ENCODE peak calls at places on chromosomes 5 and 9, in nine cellular contexts. O, T, S, B, I, W, Z, K and L are unnamed samples.

GRCh38 chr9:113990570-113990907 is 87.6 kb downstream of the AMBP start:
- DNase-seq in Z (no peak), W (no peak), T (no peak), B (no peak), K (no peak), S (no peak), I (no peak), O (no peak), L (peak)

GRCh38 chr9:36928210-36928609 is 105.9 kb downstream of the PAX5 start:
- DNase-seq in S (no peak), W (no peak), Z (no peak), T (no peak), K (no peak), B (no peak), I (no peak), O (no peak), L (no peak)

GRCh38 chr5:96537386-96537785 is 104.3 kb upstream of the PCSK1 start:
- DNase-seq in B (no peak), T (no peak), K (peak), S (no peak), I (no peak), O (peak), W (peak), Z (no peak), L (no peak)

GRCh38 chr5:80234311-80234948 is 21.4 kb downstream of the SERINC5 start:
- DNase-seq in T (no peak), B (no peak), I (no peak), O (no peak), S (no peak), Z (no peak), W (no peak), K (no peak), L (no peak)

GRCh38 chr5:6732634-6733410 is 19.6 kb downstream of the TENT4A start:
- DNase-seq in B (no peak), W (peak), S (no peak), K (peak), Z (peak), O (no peak), I (no peak), T (no peak), L (peak)

GRCh38 chr9:115944166-115944948 is 209.2 kb upstream of the PAPPA start:
- DNase-seq in K (peak), I (peak), B (no peak), W (peak), T (no peak), Z (peak), S (no peak), O (no peak), L (peak)

GRCh38 chr9:109411818-109412352 is 86.2 kb downstream of the PTPN3 start:
- DNase-seq in I (no peak), O (no peak), Z (no peak), W (peak), B (peak), T (no peak), S (no peak), K (peak), L (no peak)

GRCh38 chr9:104334549-104334948 is 169.5 kb upstream of the OR13F1 start:
- DNase-seq in T (no peak), B (no peak), W (no peak), S (no peak), O (no peak), K (no peak), Z (no peak), I (no peak), L (no peak)

GRCh38 chr9:83062011-83062652 is 810 bp downstream of the RASEF start:
- DNase-seq in O (no peak), S (no peak), B (no peak), W (no peak), T (peak), K (peak), I (no peak), Z (no peak), L (no peak)

GRCh38 chr9:135736979-135737839 is 35.2 kb downstream of the KCNT1 start:
- DNase-seq in O (no peak), T (no peak), Z (no peak), B (no peak), S (no peak), W (no peak), I (peak), K (no peak), L (no peak)

GRCh38 chr9:127057970-127058644 is 64.3 kb downstream of the ANGPTL2 start:
- DNase-seq in K (no peak), I (peak), B (no peak), T (no peak), S (no peak), Z (peak), O (no peak), W (no peak), L (no peak)